ENCODE peak calls at places on chromosomes 4 and X, in ten cellular contexts. D, G, N, M, X, F, H, K, S and Q are unnamed samples.

GRCh38 chrX:41301438-41301824 is 32.5 kb upstream of the DDX3X start:
- DNase-seq in D (no peak), G (no peak), N (no peak), M (no peak), X (no peak), F (no peak), H (no peak), K (no peak), S (no peak), Q (no peak)

GRCh38 chrX:70169281-70169680 is 8.0 kb upstream of the DGAT2L6 start:
- DNase-seq in D (no peak), G (no peak), N (no peak), M (no peak), X (no peak), F (no peak), H (no peak), K (no peak), S (no peak), Q (no peak)

GRCh38 chr4:53586121-53586816 is 5.0 kb downstream of the LNX1 start:
- DNase-seq in D (no peak), G (peak), N (no peak), M (no peak), X (peak), F (no peak), H (no peak), K (no peak), S (no peak), Q (no peak)

GRCh38 chrX:155997436-155997835 is at the start of gene IL9R:
- DNase-seq in D (no peak), G (no peak), N (no peak), M (peak), X (no peak), F (no peak), H (no peak), K (no peak), S (no peak), Q (peak)

GRCh38 chrX:107825698-107826285 is at the start of gene MID2:
- DNase-seq in D (peak), G (no peak), N (no peak), M (peak), X (peak), F (peak), H (peak), K (peak), S (peak), Q (no peak)

GRCh38 chrX:12080265-12080664 is 58.0 kb upstream of the FRMPD4 start:
- DNase-seq in D (no peak), G (peak), N (no peak), M (no peak), X (peak), F (peak), H (no peak), K (peak), S (no peak), Q (no peak)

GRCh38 chr4:3747582-3747906 is 18.6 kb upstream of the ADRA2C start:
- DNase-seq in D (no peak), G (no peak), N (no peak), M (no peak), X (no peak), F (peak), H (no peak), K (no peak), S (no peak), Q (no peak)

GRCh38 chrX:111411591-111412371 is at the start of gene DCX:
- DNase-seq in D (no peak), G (no peak), N (no peak), M (no peak), X (no peak), F (no peak), H (no peak), K (no peak), S (no peak), Q (no peak)

GRCh38 chrX:154458116-154458953 is at the start of gene PLXNA3:
- DNase-seq in D (no peak), G (no peak), N (no peak), M (peak), X (no peak), F (peak), H (peak), K (no peak), S (no peak), Q (no peak)

GRCh38 chrX:40402771-40403533 is 177.8 kb upstream of the ATP6AP2 start:
- DNase-seq in D (no peak), G (peak), N (no peak), M (no peak), X (peak), F (no peak), H (no peak), K (peak), S (peak), Q (no peak)

GRCh38 chr4:189763573-189763972 is 177.1 kb upstream of the FRG1 start:
- DNase-seq in D (no peak), G (no peak), N (no peak), M (no peak), X (no peak), F (no peak), H (no peak), K (no peak), S (no peak), Q (no peak)

GRCh38 chr4:43485196-43485595 is 592.7 kb downstream of the GRXCR1 start:
- DNase-seq in D (no peak), G (no peak), N (no peak), M (no peak), X (no peak), F (no peak), H (no peak), K (no peak), S (no peak), Q (no peak)

GRCh38 chr4:86872135-86872534 is 20.1 kb downstream of the C4orf36 start:
- DNase-seq in D (no peak), G (no peak), N (no peak), M (no peak), X (no peak), F (no peak), H (no peak), K (no peak), S (no peak), Q (no peak)

GRCh38 chr4:128811571-128812359 is 2.3 kb downstream of the JADE1 start:
- DNase-seq in D (peak), G (peak), N (peak), M (peak), X (peak), F (peak), H (peak), K (peak), S (peak), Q (peak)

GRCh38 chr4:18319456-18319855 is 297.9 kb upstream of the LCORL start:
- DNase-seq in D (no peak), G (no peak), N (no peak), M (no peak), X (no peak), F (no peak), H (no peak), K (no peak), S (no peak), Q (no peak)

GRCh38 chrX:111410451-111410850 is 1.5 kb downstream of the DCX start:
- DNase-seq in D (no peak), G (no peak), N (no peak), M (no peak), X (no peak), F (no peak), H (no peak), K (no peak), S (no peak), Q (no peak)

GRCh38 chr4:147289181-147289580 is 191.7 kb upstream of the EDNRA start:
- DNase-seq in D (no peak), G (no peak), N (no peak), M (no peak), X (peak), F (no peak), H (no peak), K (no peak), S (no peak), Q (no peak)

GRCh38 chrX:109384569-109385174 is 97.2 kb downstream of the GUCY2F start:
- DNase-seq in D (no peak), G (peak), N (no peak), M (no peak), X (peak), F (peak), H (no peak), K (peak), S (peak), Q (no peak)
- TF ChIP-seq CTCF in D (peak), G (peak), N (no peak), M (no peak), X (peak), F (peak), H (peak), K (peak), S (no peak), Q (peak)

GRCh38 chr4:109999513-109999912 is 86.8 kb downstream of the EGF start:
- DNase-seq in D (no peak), G (no peak), N (no peak), M (no peak), X (no peak), F (no peak), H (no peak), K (no peak), S (no peak), Q (no peak)

GRCh38 chr4:110003401-110004187 is 90.9 kb downstream of the EGF start:
- DNase-seq in D (no peak), G (no peak), N (no peak), M (no peak), X (peak), F (no peak), H (no peak), K (no peak), S (no peak), Q (no peak)

GRCh38 chr4:109996531-109996930 is 83.8 kb downstream of the EGF start:
- DNase-seq in D (no peak), G (no peak), N (no peak), M (no peak), X (no peak), F (no peak), H (no peak), K (no peak), S (no peak), Q (no peak)

GRCh38 chr4:109994415-109994827 is 81.7 kb downstream of the EGF start:
- DNase-seq in D (no peak), G (no peak), N (no peak), M (no peak), X (no peak), F (no peak), H (no peak), K (no peak), S (no peak), Q (no peak)

DNA sequence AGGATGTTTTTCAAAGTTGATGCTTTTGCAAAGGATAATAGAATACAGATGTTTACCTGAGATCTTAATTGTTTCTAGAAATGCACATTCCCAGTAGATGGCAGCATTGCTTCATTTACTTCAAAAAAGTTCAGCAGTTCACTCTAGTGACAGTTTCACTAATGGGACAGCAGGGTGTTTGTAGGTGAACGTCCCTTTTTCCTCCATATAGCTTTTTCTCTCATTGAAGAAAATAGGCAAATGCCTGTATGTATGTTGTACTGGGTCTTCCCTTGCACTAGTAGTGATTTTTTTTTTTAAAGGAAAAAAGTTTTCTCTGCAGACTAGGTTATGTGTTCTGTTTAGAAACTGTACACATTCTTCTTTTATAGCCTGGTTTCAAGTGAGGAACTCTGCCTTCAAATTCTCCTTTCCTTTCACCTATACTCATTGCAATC is 86.2 kb downstream of the EGF start:
- DNase-seq in D (peak), G (peak), N (no peak), M (no peak), X (peak), F (peak), H (no peak), K (peak), S (no peak), Q (peak)
- TF ChIP-seq CTCF in D (peak), G (peak), N (peak), M (peak), X (peak), F (peak), H (peak), K (peak), S (no peak), Q (peak)

GRCh38 chr4:44760142-44760898 is 34.0 kb upstream of the GNPDA2 start:
- DNase-seq in D (peak), G (peak), N (no peak), M (no peak), X (peak), F (peak), H (no peak), K (peak), S (no peak), Q (no peak)
- TF ChIP-seq CTCF in D (peak), G (peak), N (no peak), M (peak), X (peak), F (peak), H (peak), K (peak), S (no peak), Q (peak)

GRCh38 chrX:38986586-38986985 is 185.3 kb downstream of the MID1IP1 start:
- DNase-seq in D (no peak), G (no peak), N (no peak), M (no peak), X (no peak), F (peak), H (no peak), K (no peak), S (no peak), Q (no peak)
- TF ChIP-seq CTCF in D (no peak), G (no peak), N (no peak), M (no peak), X (no peak), F (no peak), H (no peak), K (no peak), S (no peak), Q (no peak)

GRCh38 chr4:142846729-142847606 is 867 bp upstream of the INPP4B start:
- DNase-seq in D (peak), G (no peak), N (no peak), M (peak), X (no peak), F (peak), H (peak), K (peak), S (peak), Q (no peak)
- TF ChIP-seq CTCF in D (peak), G (no peak), N (peak), M (peak), X (peak), F (peak), H (no peak), K (peak), S (no peak), Q (peak)

DNA sequence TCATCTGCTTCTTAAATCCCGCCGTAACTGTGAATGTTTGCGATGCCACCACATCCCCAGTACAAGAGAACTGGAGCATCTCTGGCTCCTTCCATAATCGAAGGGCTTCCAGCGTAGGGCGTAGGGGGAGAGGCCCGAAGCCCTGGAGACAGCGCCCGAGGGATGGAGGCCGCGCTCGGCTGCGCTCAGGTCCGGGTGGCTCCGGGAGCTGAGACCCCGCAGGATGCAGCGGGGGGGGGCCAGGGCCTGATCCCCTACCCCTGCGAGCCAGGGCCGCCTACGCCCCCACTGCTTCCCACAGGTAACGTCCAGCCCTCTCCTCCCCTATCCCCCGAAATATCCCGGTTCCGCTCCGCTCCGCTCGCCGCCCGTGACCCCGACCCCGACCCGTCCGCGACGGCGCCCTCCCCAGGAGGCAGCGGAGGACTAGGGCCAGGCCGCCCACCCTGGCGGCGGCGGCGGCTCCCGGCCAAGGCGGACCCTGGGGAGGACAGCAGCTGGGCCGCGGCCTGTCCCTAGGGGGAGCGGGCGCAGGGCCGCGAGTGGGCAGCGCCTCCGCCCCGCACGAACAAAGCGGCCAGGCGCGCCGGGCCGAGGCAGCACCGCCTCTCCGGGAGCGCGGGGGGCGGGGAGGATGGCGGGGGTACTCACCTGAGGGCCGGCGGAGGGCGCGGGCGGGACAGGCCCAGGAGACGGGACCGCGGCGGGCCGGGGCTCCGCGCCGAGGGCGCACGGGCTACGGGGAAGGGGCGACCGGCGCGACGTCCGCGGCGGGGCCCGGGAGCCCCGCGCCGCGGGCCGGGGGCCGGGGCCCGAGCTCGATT is 720 bp downstream of the WDFY3 start:
- DNase-seq in D (no peak), G (peak), N (no peak), M (no peak), X (peak), F (peak), H (peak), K (peak), S (peak), Q (peak)
- TF ChIP-seq CTCF in D (peak), G (peak), N (no peak), M (no peak), X (no peak), F (peak), H (no peak), K (no peak), S (no peak), Q (no peak)